ENCODE peak calls at places on chromosome 20, in seven cellular contexts. One of them, this sample, is unnamed.

GRCh38 chr20:45407067-45407745 is 883 bp upstream of the DBNDD2 start:
- DNase-seq in body of pancreas: peak; percentile 35
- DNase-seq in fibroblast of villous mesenchyme: peak; percentile 60
- DNase-seq in adrenal gland: peak; percentile 37
- DNase-seq in HCT116: no peak
- DNase-seq in A673: peak; percentile 37
- DNase-seq in cardiac muscle cell: peak; percentile 82
- DNase-seq in this sample: peak; percentile 31

GRCh38 chr20:32510120-32510600 is 75.0 kb downstream of the NOL4L start:
- DNase-seq in body of pancreas: peak; percentile 26
- DNase-seq in fibroblast of villous mesenchyme: no peak
- DNase-seq in adrenal gland: no peak
- DNase-seq in HCT116: no peak
- DNase-seq in A673: no peak
- DNase-seq in cardiac muscle cell: no peak
- DNase-seq in this sample: no peak

GRCh38 chr20:17857639-17858449 is 110.8 kb downstream of the SNX5 start:
- DNase-seq in body of pancreas: no peak
- DNase-seq in fibroblast of villous mesenchyme: no peak
- DNase-seq in adrenal gland: no peak
- DNase-seq in HCT116: no peak
- DNase-seq in A673: no peak
- DNase-seq in cardiac muscle cell: no peak
- DNase-seq in this sample: no peak

GRCh38 chr20:6919792-6920468 is 152.4 kb downstream of the BMP2 start:
- DNase-seq in body of pancreas: no peak
- DNase-seq in fibroblast of villous mesenchyme: no peak
- DNase-seq in adrenal gland: no peak
- DNase-seq in HCT116: no peak
- DNase-seq in A673: no peak
- DNase-seq in cardiac muscle cell: no peak
- DNase-seq in this sample: no peak

GRCh38 chr20:33301192-33301930 is 18.3 kb downstream of the BPIFB1 start:
- DNase-seq in body of pancreas: no peak
- DNase-seq in fibroblast of villous mesenchyme: no peak
- DNase-seq in adrenal gland: no peak
- DNase-seq in HCT116: no peak
- DNase-seq in A673: no peak
- DNase-seq in cardiac muscle cell: no peak
- DNase-seq in this sample: peak; percentile 6

GRCh38 chr20:59828478-59829414 is 104.7 kb downstream of the SYCP2 start:
- DNase-seq in body of pancreas: no peak
- DNase-seq in fibroblast of villous mesenchyme: no peak
- DNase-seq in adrenal gland: no peak
- DNase-seq in HCT116: no peak
- DNase-seq in A673: no peak
- DNase-seq in cardiac muscle cell: no peak
- DNase-seq in this sample: no peak

GRCh38 chr20:59633646-59634045 is 29.3 kb downstream of the PHACTR3 start:
- DNase-seq in body of pancreas: no peak
- DNase-seq in fibroblast of villous mesenchyme: no peak
- DNase-seq in adrenal gland: no peak
- DNase-seq in HCT116: no peak
- DNase-seq in A673: no peak
- DNase-seq in cardiac muscle cell: no peak
- DNase-seq in this sample: no peak

GRCh38 chr20:768426-768978 is at the start of gene SLC52A3:
- DNase-seq in body of pancreas: peak; percentile 68
- DNase-seq in fibroblast of villous mesenchyme: no peak
- DNase-seq in adrenal gland: no peak
- DNase-seq in HCT116: peak; percentile 86
- DNase-seq in A673: no peak
- DNase-seq in cardiac muscle cell: peak; percentile 36
- DNase-seq in this sample: no peak

GRCh38 chr20:51350941-51351631 is 191.4 kb downstream of the NFATC2 start:
- DNase-seq in body of pancreas: no peak
- DNase-seq in fibroblast of villous mesenchyme: peak; percentile 86
- DNase-seq in adrenal gland: no peak
- DNase-seq in HCT116: no peak
- DNase-seq in A673: no peak
- DNase-seq in cardiac muscle cell: no peak
- DNase-seq in this sample: peak; percentile 70

GRCh38 chr20:21548390-21549035 is 34.6 kb upstream of the NKX2-2 start:
- DNase-seq in body of pancreas: no peak
- DNase-seq in fibroblast of villous mesenchyme: no peak
- DNase-seq in adrenal gland: no peak
- DNase-seq in HCT116: no peak
- DNase-seq in A673: no peak
- DNase-seq in cardiac muscle cell: no peak
- DNase-seq in this sample: no peak

GRCh38 chr20:59300341-59301081 is at the start of gene EDN3:
- DNase-seq in body of pancreas: no peak
- DNase-seq in fibroblast of villous mesenchyme: no peak
- DNase-seq in adrenal gland: no peak
- DNase-seq in HCT116: no peak
- DNase-seq in A673: no peak
- DNase-seq in cardiac muscle cell: no peak
- DNase-seq in this sample: no peak

GRCh38 chr20:32564440-32564839 is 20.7 kb downstream of the NOL4L start:
- DNase-seq in body of pancreas: no peak
- DNase-seq in fibroblast of villous mesenchyme: no peak
- DNase-seq in adrenal gland: no peak
- DNase-seq in HCT116: no peak
- DNase-seq in A673: no peak
- DNase-seq in cardiac muscle cell: no peak
- DNase-seq in this sample: no peak

GRCh38 chr20:4617484-4617883 is 104.2 kb upstream of the PRND start:
- DNase-seq in body of pancreas: no peak
- DNase-seq in fibroblast of villous mesenchyme: no peak
- DNase-seq in adrenal gland: no peak
- DNase-seq in HCT116: no peak
- DNase-seq in A673: no peak
- DNase-seq in cardiac muscle cell: no peak
- DNase-seq in this sample: no peak

GRCh38 chr20:47464380-47465101 is 37.1 kb upstream of the NCOA3 start:
- DNase-seq in body of pancreas: peak; percentile 39
- DNase-seq in fibroblast of villous mesenchyme: peak; percentile 98
- DNase-seq in adrenal gland: peak; percentile 84
- DNase-seq in HCT116: peak; percentile 36
- DNase-seq in A673: peak; percentile 87
- DNase-seq in cardiac muscle cell: no peak
- DNase-seq in this sample: peak; percentile 99

GRCh38 chr20:4546786-4547185 is 174.9 kb upstream of the PRND start:
- DNase-seq in body of pancreas: no peak
- DNase-seq in fibroblast of villous mesenchyme: peak; percentile 94
- DNase-seq in adrenal gland: no peak
- DNase-seq in HCT116: peak; percentile 65
- DNase-seq in A673: peak; percentile 22
- DNase-seq in cardiac muscle cell: no peak
- DNase-seq in this sample: peak; percentile 66

GRCh38 chr20:5688431-5688972 is 61.7 kb upstream of the SHLD1 start:
- DNase-seq in body of pancreas: no peak
- DNase-seq in fibroblast of villous mesenchyme: no peak
- DNase-seq in adrenal gland: peak; percentile 8
- DNase-seq in HCT116: no peak
- DNase-seq in A673: no peak
- DNase-seq in cardiac muscle cell: no peak
- DNase-seq in this sample: peak; percentile 22

GRCh38 chr20:21240394-21240793 is 62.7 kb upstream of the XRN2 start:
- DNase-seq in body of pancreas: no peak
- DNase-seq in fibroblast of villous mesenchyme: no peak
- DNase-seq in adrenal gland: no peak
- DNase-seq in HCT116: no peak
- DNase-seq in A673: no peak
- DNase-seq in cardiac muscle cell: peak; percentile 15
- DNase-seq in this sample: no peak

GRCh38 chr20:258963-259362 is 1.4 kb downstream of the DEFB132 start:
- DNase-seq in body of pancreas: peak; percentile 13
- DNase-seq in fibroblast of villous mesenchyme: peak; percentile 36
- DNase-seq in adrenal gland: peak; percentile 21
- DNase-seq in HCT116: peak; percentile 33
- DNase-seq in A673: no peak
- DNase-seq in cardiac muscle cell: no peak
- DNase-seq in this sample: peak; percentile 39

GRCh38 chr20:12535316-12535715 is 473.5 kb upstream of the SPTLC3 start:
- DNase-seq in body of pancreas: no peak
- DNase-seq in fibroblast of villous mesenchyme: no peak
- DNase-seq in adrenal gland: no peak
- DNase-seq in HCT116: no peak
- DNase-seq in A673: no peak
- DNase-seq in cardiac muscle cell: no peak
- DNase-seq in this sample: no peak

GRCh38 chr20:57711311-57711712 is 1.5 kb upstream of the PMEPA1 start:
- DNase-seq in body of pancreas: no peak
- DNase-seq in fibroblast of villous mesenchyme: no peak
- DNase-seq in adrenal gland: no peak
- DNase-seq in HCT116: no peak
- DNase-seq in A673: no peak
- DNase-seq in cardiac muscle cell: no peak
- DNase-seq in this sample: no peak

GRCh38 chr20:38043512-38044300 is 10.2 kb downstream of the RPRD1B start:
- DNase-seq in body of pancreas: no peak
- DNase-seq in fibroblast of villous mesenchyme: peak; percentile 53
- DNase-seq in adrenal gland: peak; percentile 54
- DNase-seq in HCT116: no peak
- DNase-seq in A673: peak; percentile 30
- DNase-seq in cardiac muscle cell: no peak
- DNase-seq in this sample: peak; percentile 62

DNA sequence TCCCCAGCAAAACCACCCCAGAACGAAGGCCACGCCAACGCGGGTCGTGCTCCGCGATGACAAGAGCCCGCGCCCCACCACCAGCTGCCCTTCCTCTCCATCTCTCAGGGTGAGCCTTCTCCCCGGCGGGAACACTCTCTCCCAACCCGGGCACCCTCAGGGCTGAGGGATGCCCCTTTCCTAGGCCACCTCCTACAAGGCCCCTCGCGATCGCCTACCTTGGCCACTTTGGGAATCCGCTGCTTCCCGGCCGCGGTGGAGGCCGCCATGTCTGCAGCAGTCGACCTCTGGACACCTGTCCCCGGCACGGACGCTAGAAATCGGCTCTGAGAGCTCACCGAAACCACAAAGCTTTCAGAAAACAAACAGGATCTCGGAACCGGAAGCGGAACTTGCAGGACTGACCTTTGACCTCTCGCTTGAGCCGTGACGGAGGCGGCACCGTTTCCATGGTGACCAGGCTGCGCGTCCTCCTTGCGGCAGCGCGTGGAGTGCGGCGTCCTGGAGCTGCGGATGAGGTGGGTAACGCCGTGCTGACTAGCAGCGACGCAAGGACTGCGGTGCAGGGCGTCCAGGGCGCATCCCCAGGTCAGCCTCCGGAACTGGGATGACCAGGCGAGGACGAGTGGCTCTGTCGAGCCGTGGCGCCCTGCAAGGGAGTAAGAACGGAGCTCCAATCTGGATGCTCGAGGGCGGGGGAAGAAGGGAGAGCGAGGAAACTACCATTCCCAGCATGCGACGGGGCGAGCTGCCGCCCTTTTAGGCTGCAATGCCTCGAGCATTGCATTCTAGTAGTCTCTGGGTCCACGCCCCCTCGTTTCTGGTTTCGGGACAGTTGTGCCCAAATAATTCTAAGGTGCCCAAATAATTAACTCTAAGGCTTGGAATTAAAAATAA is at the start of the genes CFAP61 and CRNKL1:
- DNase-seq in body of pancreas: peak; percentile 97
- DNase-seq in fibroblast of villous mesenchyme: peak; percentile 97
- DNase-seq in adrenal gland: peak; percentile 98
- DNase-seq in HCT116: peak; percentile 94
- DNase-seq in A673: peak; percentile 97
- DNase-seq in cardiac muscle cell: peak; percentile 95
- DNase-seq in this sample: peak; percentile 98
- TF ChIP-seq CTCF in body of pancreas: no peak
- TF ChIP-seq CTCF in fibroblast of villous mesenchyme: no peak
- TF ChIP-seq CTCF in adrenal gland: peak; percentile 14
- TF ChIP-seq CTCF in HCT116: no peak
- TF ChIP-seq CTCF in A673: no peak
- TF ChIP-seq CTCF in cardiac muscle cell: no peak
- TF ChIP-seq CTCF in this sample: no peak

GRCh38 chr20:49700411-49701185 is 13.1 kb downstream of the B4GALT5 start:
- DNase-seq in body of pancreas: no peak
- DNase-seq in fibroblast of villous mesenchyme: peak; percentile 80
- DNase-seq in adrenal gland: peak; percentile 69
- DNase-seq in HCT116: peak; percentile 71
- DNase-seq in A673: peak; percentile 73
- DNase-seq in cardiac muscle cell: no peak
- DNase-seq in this sample: peak; percentile 86
- H3K4me3 ChIP-seq in body of pancreas: no peak overlapping the region
- H3K4me3 ChIP-seq in fibroblast of villous mesenchyme: no peak overlapping the region
- H3K4me3 ChIP-seq in adrenal gland: no peak overlapping the region
- H3K4me3 ChIP-seq in HCT116: peak overlapping the region; percentile 12
- H3K4me3 ChIP-seq in A673: no peak overlapping the region
- H3K4me3 ChIP-seq in cardiac muscle cell: no peak overlapping the region
- H3K4me3 ChIP-seq in this sample: peak overlapping the region; percentile 15

DNA sequence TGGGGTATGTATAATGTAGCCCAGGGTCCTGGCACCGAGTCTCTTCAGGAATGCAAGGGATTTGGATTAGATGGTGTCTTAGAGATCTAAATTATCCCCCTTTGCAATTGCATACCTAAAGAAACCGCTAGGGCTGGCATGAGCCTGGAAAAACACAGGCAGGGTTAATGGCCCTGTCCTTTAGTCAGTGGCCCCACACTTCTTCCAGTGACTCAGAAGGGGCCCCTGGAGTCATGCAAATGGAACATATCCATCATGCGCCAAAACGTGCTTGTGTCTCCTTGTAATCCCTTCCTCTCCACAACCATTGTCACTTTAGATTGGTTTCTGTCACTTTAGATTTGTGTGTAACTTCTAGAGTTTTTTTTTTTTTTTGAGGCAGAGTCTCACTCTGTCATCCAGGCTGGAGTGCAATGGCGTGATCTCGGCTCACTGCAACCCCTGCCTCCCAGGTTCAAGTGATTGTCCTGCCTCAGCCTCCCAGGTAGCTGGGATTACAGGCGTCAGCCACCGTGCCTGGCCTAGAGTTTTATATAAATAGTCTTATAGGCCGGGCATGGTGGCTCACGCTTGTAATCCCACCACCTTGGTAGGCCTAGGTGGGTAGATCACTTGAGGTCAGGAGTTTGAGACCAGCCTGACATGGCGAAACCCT is 8.7 kb upstream of the MYBL2 start:
- DNase-seq in body of pancreas: no peak
- DNase-seq in fibroblast of villous mesenchyme: no peak
- DNase-seq in adrenal gland: peak; percentile 53
- DNase-seq in HCT116: no peak
- DNase-seq in A673: no peak
- DNase-seq in cardiac muscle cell: no peak
- DNase-seq in this sample: peak; percentile 6
- TF ChIP-seq CTCF in body of pancreas: no peak
- TF ChIP-seq CTCF in fibroblast of villous mesenchyme: no peak
- TF ChIP-seq CTCF in adrenal gland: no peak
- TF ChIP-seq CTCF in HCT116: peak; percentile 35
- TF ChIP-seq CTCF in A673: no peak
- TF ChIP-seq CTCF in cardiac muscle cell: no peak
- TF ChIP-seq CTCF in this sample: no peak

DNA sequence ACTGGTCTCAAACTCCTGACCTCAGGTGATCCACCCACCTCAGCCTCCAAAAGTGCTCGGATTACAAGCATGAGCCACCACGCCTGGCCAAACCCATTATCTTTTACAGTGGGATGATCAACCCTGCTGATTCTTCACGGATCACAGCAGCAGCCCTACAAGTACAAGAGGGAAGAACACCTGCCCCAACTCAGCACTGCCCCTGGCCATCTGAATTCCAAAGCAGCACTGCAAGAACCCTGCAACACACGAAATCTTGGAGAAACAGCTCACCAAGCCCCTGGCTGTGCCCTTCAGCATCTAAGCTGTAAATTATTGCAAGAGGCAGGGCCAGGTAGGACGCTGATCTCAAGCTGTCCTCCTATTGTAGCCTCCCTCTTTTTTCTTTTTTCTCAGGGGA is 54.5 kb upstream of the MC3R start:
- DNase-seq in body of pancreas: no peak
- DNase-seq in fibroblast of villous mesenchyme: no peak
- DNase-seq in adrenal gland: no peak
- DNase-seq in HCT116: no peak
- DNase-seq in A673: no peak
- DNase-seq in cardiac muscle cell: no peak
- DNase-seq in this sample: no peak
- H3K4me3 ChIP-seq in body of pancreas: no peak overlapping the region
- H3K4me3 ChIP-seq in fibroblast of villous mesenchyme: no peak overlapping the region
- H3K4me3 ChIP-seq in adrenal gland: no peak overlapping the region
- H3K4me3 ChIP-seq in HCT116: no peak overlapping the region
- H3K4me3 ChIP-seq in A673: no peak overlapping the region
- H3K4me3 ChIP-seq in cardiac muscle cell: no peak overlapping the region
- H3K4me3 ChIP-seq in this sample: no peak overlapping the region